ENCODE peak calls at places on chromosomes 2 and 18, in five cellular contexts. W is Calu3; H is ELR; U is NCI-H510A; I is stimulated activated CD8-positive, alpha-beta memory T cell treated with anti-CD3 and anti-CD28 coated beads, Interleukin-15, amount 100 ng/mL, for 1 hour. F is an unnamed sample.

GRCh38 chr2:136765256-136765735 is at the start of gene THSD7B:
- DNase-seq in W (no peak), H (no peak), U (no peak), I (no peak), F (peak; percentile 2)

GRCh38 chr18:44678725-44679055 is 2.0 kb upstream of the SETBP1 start:
- DNase-seq in W (no peak), H (no peak), U (no peak), I (no peak), F (no peak)

GRCh38 chr2:72117029-72117428 is 30.6 kb downstream of the CYP26B1 start:
- DNase-seq in W (no peak), H (no peak), U (no peak), I (no peak), F (no peak)

GRCh38 chr18:12442946-12443345 is 35.2 kb downstream of the PRELID3A start:
- DNase-seq in W (no peak), H (peak; percentile 75), U (no peak), I (no peak), F (peak; percentile 62)

GRCh38 chr18:39742015-39742466 is 2176.4 kb upstream of the CELF4 start:
- DNase-seq in W (no peak), H (no peak), U (peak; percentile 88), I (no peak), F (no peak)

GRCh38 chr2:112152476-112153178 is 14.4 kb downstream of the FBLN7 start:
- DNase-seq in W (no peak), H (peak; percentile 16), U (no peak), I (no peak), F (no peak)

GRCh38 chr2:17850151-17850550 is 28.3 kb upstream of the KCNS3 start:
- DNase-seq in W (no peak), H (no peak), U (no peak), I (no peak), F (no peak)

GRCh38 chr18:13221821-13222220 is 3.3 kb downstream of the LDLRAD4 start:
- DNase-seq in W (no peak), H (no peak), U (no peak), I (no peak), F (no peak)

GRCh38 chr2:46818141-46818552 is 97.5 kb downstream of the MCFD2 start:
- DNase-seq in W (no peak), H (no peak), U (no peak), I (no peak), F (no peak)

GRCh38 chr2:192459422-192459821 is 264.7 kb upstream of the TMEFF2 start:
- DNase-seq in W (no peak), H (no peak), U (no peak), I (no peak), F (no peak)

GRCh38 chr18:79479761-79480161 is 84.0 kb downstream of the NFATC1 start:
- DNase-seq in W (no peak), H (no peak), U (no peak), I (no peak), F (no peak)

GRCh38 chr18:7349181-7349837 is 118.4 kb downstream of the LRRC30 start:
- DNase-seq in W (no peak), H (no peak), U (no peak), I (no peak), F (no peak)

GRCh38 chr2:232876071-232876977 is 6.3 kb downstream of the SNORC start:
- DNase-seq in W (peak; percentile 66), H (no peak), U (peak; percentile 78), I (no peak), F (peak; percentile 56)

GRCh38 chr2:3488768-3489448 is 30.4 kb downstream of the ADI1 start:
- DNase-seq in W (no peak), H (no peak), U (peak; percentile 55), I (no peak), F (peak; percentile 48)

GRCh38 chr2:46847726-46848421 is 67.7 kb downstream of the MCFD2 start:
- DNase-seq in W (no peak), H (peak; percentile 73), U (no peak), I (no peak), F (peak; percentile 46)

GRCh38 chr2:158748925-158749590 is 46.1 kb upstream of the DAPL1 start:
- DNase-seq in W (no peak), H (no peak), U (no peak), I (no peak), F (no peak)

GRCh38 chr2:9170458-9171130 is 36.0 kb upstream of the ASAP2 start:
- DNase-seq in W (peak; percentile 78), H (no peak), U (peak; percentile 19), I (no peak), F (peak; percentile 47)

GRCh38 chr2:226623587-226624368 is 175.8 kb downstream of the IRS1 start:
- DNase-seq in W (no peak), H (no peak), U (no peak), I (no peak), F (no peak)

GRCh38 chr2:185145316-185146121 is 547.2 kb downstream of the ZNF804A start:
- DNase-seq in W (no peak), H (no peak), U (peak; percentile 72), I (no peak), F (no peak)

GRCh38 chr2:159131882-159132281 is 154.6 kb downstream of the WDSUB1 start:
- DNase-seq in W (no peak), H (peak; percentile 93), U (no peak), I (no peak), F (peak; percentile 83)

GRCh38 chr2:1981850-1982249 is 237.5 kb upstream of the PXDN start:
- DNase-seq in W (no peak), H (no peak), U (no peak), I (no peak), F (no peak)

GRCh38 chr2:57698935-57699449 is 347.6 kb upstream of the VRK2 start:
- DNase-seq in W (no peak), H (no peak), U (no peak), I (no peak), F (no peak)

GRCh38 chr18:36314098-36314497 is 16.6 kb downstream of the FHOD3 start:
- DNase-seq in W (no peak), H (peak; percentile 73), U (no peak), I (no peak), F (no peak)

GRCh38 chr2:200944467-200945394 is 18.7 kb downstream of the ORC2 start:
- DNase-seq in W (peak; percentile 75), H (peak; percentile 97), U (no peak), I (no peak), F (peak; percentile 81)

GRCh38 chr2:170715062-170715931 is at the start of gene SP5:
- DNase-seq in W (peak; percentile 55), H (peak; percentile 56), U (peak; percentile 86), I (no peak), F (peak; percentile 55)

GRCh38 chr2:240789051-240789453 is 31.0 kb downstream of the KIF1A start:
- DNase-seq in W (no peak), H (no peak), U (no peak), I (no peak), F (no peak)

GRCh38 chr2:38037757-38038615 is 38.0 kb downstream of the CYP1B1 start:
- DNase-seq in W (peak; percentile 27), H (peak; percentile 58), U (peak; percentile 18), I (no peak), F (peak; percentile 55)